ENCODE peak calls at places on chromosomes 11 and 22, in seven cellular contexts. V, W, N, X, L, I and Z are unnamed samples.

GRCh38 chr22:28498044-28498443 is 181.6 kb downstream of the TTC28 start:
- DNase-seq in N (no peak), X (no peak), W (no peak), I (no peak), V (no peak), L (no peak), Z (no peak)

GRCh38 chr11:60208146-60208895 is 25.4 kb upstream of the MS4A6A start:
- DNase-seq in L (no peak), V (no peak), X (no peak), N (no peak), I (no peak), W (no peak), Z (no peak)

GRCh38 chr11:124793466-124794278 is 6.5 kb downstream of the MSANTD2 start:
- DNase-seq in X (no peak), I (no peak), V (peak; percentile 67), W (no peak), N (no peak), L (peak; percentile 48), Z (no peak)

GRCh38 chr22:19143967-19144400 is 467 bp downstream of the ESS2 start:
- DNase-seq in N (no peak), I (no peak), W (no peak), X (no peak), V (peak; percentile 14), L (peak; percentile 21), Z (no peak)

GRCh38 chr22:22030493-22031182 is 48.1 kb upstream of the TOP3B start:
- DNase-seq in L (no peak), X (no peak), W (no peak), V (peak; percentile 8), I (no peak), N (no peak), Z (no peak)

GRCh38 chr11:76205252-76206076 is 838 bp downstream of the WNT11 start:
- DNase-seq in X (no peak), W (no peak), I (no peak), N (no peak), V (no peak), L (no peak), Z (no peak)

GRCh38 chr11:70005107-70005818 is 72.9 kb upstream of the ANO1 start:
- DNase-seq in V (peak; percentile 12), W (no peak), N (no peak), X (no peak), L (peak; percentile 84), I (no peak), Z (no peak)

GRCh38 chr22:30876925-30877553 is 91.5 kb downstream of the MORC2 start:
- DNase-seq in L (no peak), X (no peak), V (peak; percentile 88), W (no peak), I (peak; percentile 84), N (no peak), Z (peak; percentile 46)

GRCh38 chr11:726278-726915 is 20.4 kb downstream of the EPS8L2 start:
- DNase-seq in W (peak; percentile 34), N (peak; percentile 89), I (peak; percentile 76), L (no peak), V (no peak), X (peak; percentile 84), Z (peak; percentile 80)

GRCh38 chr11:121452609-121453150 is at the start of gene SORL1-AS1:
- DNase-seq in W (peak; percentile 36), X (no peak), N (no peak), V (no peak), I (no peak), L (no peak), Z (no peak)

GRCh38 chr11:34870548-34871209 is 45.5 kb downstream of the APIP start:
- DNase-seq in I (no peak), W (no peak), X (no peak), L (no peak), N (no peak), V (no peak), Z (no peak)

GRCh38 chr22:29744902-29745301 is 21.9 kb downstream of the ZMAT5 start:
- DNase-seq in N (no peak), X (peak; percentile 37), L (no peak), V (peak; percentile 39), I (no peak), W (no peak), Z (no peak)

GRCh38 chr11:114025329-114025907 is 34.1 kb upstream of the ZBTB16 start:
- DNase-seq in W (no peak), L (no peak), V (peak; percentile 35), X (no peak), N (no peak), I (no peak), Z (no peak)

GRCh38 chr11:129090056-129090455 is 102.1 kb downstream of the ARHGAP32 start:
- DNase-seq in I (no peak), W (no peak), L (no peak), X (no peak), V (peak; percentile 45), N (no peak), Z (no peak)

GRCh38 chr11:75577198-75577597 is 15.1 kb downstream of the SERPINH1 start:
- DNase-seq in V (peak; percentile 41), I (peak; percentile 78), W (peak; percentile 43), N (no peak), X (no peak), L (no peak), Z (no peak)

GRCh38 chr22:41625577-41625976 is 4.5 kb downstream of the XRCC6 start:
- DNase-seq in X (no peak), N (no peak), W (no peak), I (peak; percentile 73), L (no peak), V (no peak), Z (no peak)

GRCh38 chr11:14537134-14537599 is 17.0 kb upstream of the PSMA1 start:
- DNase-seq in I (no peak), N (no peak), L (peak; percentile 22), V (peak; percentile 55), X (no peak), W (no peak), Z (no peak)

GRCh38 chr22:30582788-30583575 is 8.5 kb upstream of the GAL3ST1 start:
- DNase-seq in X (no peak), L (no peak), I (no peak), V (peak; percentile 22), W (no peak), N (no peak), Z (no peak)

GRCh38 chr22:27164781-27165503 is 507.6 kb downstream of the MIAT start:
- DNase-seq in X (no peak), I (no peak), W (no peak), N (no peak), V (no peak), L (no peak), Z (no peak)

GRCh38 chr11:70203749-70204465 is 811 bp downstream of the FADD start:
- DNase-seq in X (peak; percentile 69), W (peak; percentile 75), L (peak; percentile 90), N (peak; percentile 82), V (peak; percentile 82), I (peak; percentile 91), Z (peak; percentile 79)

GRCh38 chr11:130452941-130453340 is 4.5 kb downstream of the ADAMTS15 start:
- DNase-seq in N (no peak), W (no peak), X (no peak), L (no peak), I (no peak), V (no peak), Z (no peak)

GRCh38 chr11:126104420-126104819 is 41.8 kb upstream of the CDON start:
- DNase-seq in N (no peak), X (no peak), V (no peak), L (no peak), W (no peak), I (no peak), Z (no peak)

GRCh38 chr11:111207213-111207612 is 38.3 kb upstream of the POU2AF2 start:
- DNase-seq in V (no peak), I (no peak), L (no peak), X (no peak), W (no peak), N (no peak), Z (no peak)

GRCh38 chr11:10456519-10456918 is 1.5 kb downstream of the AMPD3 start:
- DNase-seq in I (peak; percentile 27), N (no peak), W (no peak), L (no peak), V (no peak), X (no peak), Z (no peak)

GRCh38 chr11:36071917-36072500 is 128.1 kb downstream of the LDLRAD3 start:
- DNase-seq in N (no peak), W (no peak), V (no peak), L (no peak), X (no peak), I (no peak), Z (no peak)

GRCh38 chr22:24510694-24511625 is 15.8 kb downstream of the UPB1 start:
- DNase-seq in X (no peak), N (no peak), L (peak; percentile 72), W (no peak), I (peak; percentile 60), V (peak; percentile 77), Z (no peak)

GRCh38 chr11:126305699-126306098 is 1.8 kb downstream of the DCPS start:
- DNase-seq in I (no peak), N (no peak), V (no peak), W (no peak), L (no peak), X (peak; percentile 3), Z (no peak)